ENCODE peak calls at places on chromosomes 6 and 20, in four cellular contexts. Y is lung; G is effector memory CD4-positive, alpha-beta T cell; J is lower lobe of right lung. C is an unnamed sample.
A peak's percentile ranks its signal among the peaks of the same experiment; 100 is the strongest.

GRCh38 chr6:156846845-156847599 is 69.8 kb downstream of the ARID1B start:
- DNase-seq in Y (no peak), J (no peak), G (no peak), C (no peak)

GRCh38 chr6:63573899-63574553 is 1.7 kb downstream of the LOC128125822 start:
- DNase-seq in G (peak; percentile 7), Y (peak; percentile 51), J (no peak), C (no peak)

GRCh38 chr6:39893286-39893685 is 41.0 kb downstream of the MOCS1 start:
- DNase-seq in Y (no peak), J (no peak), G (no peak), C (no peak)

GRCh38 chr6:23692184-23692583 is 433.8 kb upstream of the NRSN1 start:
- DNase-seq in G (no peak), J (no peak), Y (no peak), C (no peak)

GRCh38 chr6:142302427-142303190 is 802 bp downstream of the ADGRG6 start:
- DNase-seq in G (no peak), Y (peak; percentile 39), J (no peak), C (no peak)

GRCh38 chr6:3484240-3484639 is 27.4 kb upstream of the SLC22A23 start:
- DNase-seq in Y (no peak), G (no peak), J (no peak), C (no peak)

GRCh38 chr6:160005861-160006540 is 37.1 kb downstream of the IGF2R start:
- DNase-seq in Y (no peak), G (no peak), J (peak; percentile 56), C (no peak)

GRCh38 chr6:97470322-97470721 is 187.3 kb upstream of the MMS22L start:
- DNase-seq in Y (no peak), J (no peak), G (no peak), C (no peak)

GRCh38 chr6:109296305-109296915 is 85.9 kb downstream of the CD164 start:
- DNase-seq in J (no peak), G (no peak), Y (no peak), C (no peak)

GRCh38 chr20:4637081-4637797 is 84.5 kb upstream of the PRND start:
- DNase-seq in J (no peak), Y (no peak), G (no peak), C (no peak)

GRCh38 chr6:150150821-150151646 is 8.2 kb downstream of the PPP1R14C start:
- DNase-seq in G (no peak), J (no peak), Y (no peak), C (no peak)

GRCh38 chr6:52725133-52725529 is 38.1 kb downstream of the GSTA2 start:
- DNase-seq in J (no peak), G (no peak), Y (no peak), C (no peak)

GRCh38 chr20:54711061-54711460 is 235.7 kb downstream of the DOK5 start:
- DNase-seq in J (no peak), G (no peak), Y (no peak), C (no peak)

GRCh38 chr6:127384007-127384406 is 40.6 kb upstream of the ECHDC1 start:
- DNase-seq in G (no peak), J (no peak), Y (no peak), C (no peak)

GRCh38 chr20:18633411-18633810 is 45.6 kb downstream of the DTD1 start:
- DNase-seq in Y (no peak), J (no peak), G (no peak), C (no peak)

GRCh38 chr6:157228421-157229218 is 94.7 kb downstream of the TMEM242 start:
- DNase-seq in J (no peak), Y (no peak), G (no peak), C (peak; percentile 73)

GRCh38 chr6:32752580-32752979 is 10.8 kb downstream of the HLA-DQB2 start:
- DNase-seq in Y (peak; percentile 46), J (no peak), G (no peak), C (no peak)

GRCh38 chr6:95581073-95581472 is 3.7 kb downstream of the MANEA start:
- DNase-seq in G (no peak), J (no peak), Y (no peak), C (no peak)

GRCh38 chr6:20640181-20640580 is 105.9 kb downstream of the CDKAL1 start:
- DNase-seq in J (no peak), G (no peak), Y (no peak), C (no peak)

GRCh38 chr20:60271597-60271996 is 313.4 kb downstream of the CDH26 start:
- DNase-seq in G (no peak), Y (no peak), J (no peak), C (no peak)

GRCh38 chr20:62765432-62766070 is 30.7 kb upstream of the MRGBP start:
- DNase-seq in G (no peak), Y (no peak), J (no peak), C (no peak)

GRCh38 chr6:50840112-50840813 is 21.6 kb downstream of the TFAP2B start:
- DNase-seq in J (no peak), Y (no peak), G (no peak), C (no peak)

GRCh38 chr20:43507150-43508080 is at the start of gene L3MBTL1:
- DNase-seq in J (peak; percentile 74), G (no peak), Y (peak; percentile 37), C (no peak)

GRCh38 chr6:107441706-107442105 is 17.7 kb downstream of the PDSS2 start:
- DNase-seq in J (no peak), G (no peak), Y (no peak), C (no peak)

GRCh38 chr6:44462335-44462734 is 74.8 kb downstream of the CDC5L start:
- DNase-seq in J (no peak), G (no peak), Y (no peak), C (no peak)

GRCh38 chr6:169807699-169808607 is 56.5 kb downstream of the ERMARD start:
- DNase-seq in J (no peak), Y (peak; percentile 11), G (no peak), C (no peak)

GRCh38 chr20:47252879-47253307 is 103.6 kb downstream of the ZMYND8 start:
- DNase-seq in G (no peak), J (no peak), Y (no peak), C (no peak)

DNA sequence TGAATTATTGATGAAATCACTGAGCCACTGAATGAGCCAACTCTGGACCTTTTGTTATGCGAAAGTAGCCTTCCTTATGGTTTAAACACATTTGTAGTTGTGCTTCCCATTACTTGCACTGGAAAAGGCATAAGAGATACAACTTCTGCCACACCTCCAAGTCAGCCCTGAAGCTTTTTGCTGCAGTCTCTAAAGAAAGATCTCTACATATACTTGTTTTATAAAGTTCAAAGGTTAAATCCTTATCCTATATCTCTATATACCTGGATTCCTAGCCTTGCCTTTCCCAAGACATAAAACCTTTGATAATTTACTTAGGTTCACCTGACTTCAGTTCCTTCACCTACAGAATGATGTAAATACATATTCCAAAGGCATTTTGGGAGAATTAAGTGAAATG is 132.0 kb downstream of the PTPRK start:
- DNase-seq in J (no peak), G (no peak), Y (no peak), C (no peak)
- H3K27ac ChIP-seq in J (no peak overlapping the region), G (no peak overlapping the region), Y (no peak overlapping the region), C (no peak overlapping the region)

DNA sequence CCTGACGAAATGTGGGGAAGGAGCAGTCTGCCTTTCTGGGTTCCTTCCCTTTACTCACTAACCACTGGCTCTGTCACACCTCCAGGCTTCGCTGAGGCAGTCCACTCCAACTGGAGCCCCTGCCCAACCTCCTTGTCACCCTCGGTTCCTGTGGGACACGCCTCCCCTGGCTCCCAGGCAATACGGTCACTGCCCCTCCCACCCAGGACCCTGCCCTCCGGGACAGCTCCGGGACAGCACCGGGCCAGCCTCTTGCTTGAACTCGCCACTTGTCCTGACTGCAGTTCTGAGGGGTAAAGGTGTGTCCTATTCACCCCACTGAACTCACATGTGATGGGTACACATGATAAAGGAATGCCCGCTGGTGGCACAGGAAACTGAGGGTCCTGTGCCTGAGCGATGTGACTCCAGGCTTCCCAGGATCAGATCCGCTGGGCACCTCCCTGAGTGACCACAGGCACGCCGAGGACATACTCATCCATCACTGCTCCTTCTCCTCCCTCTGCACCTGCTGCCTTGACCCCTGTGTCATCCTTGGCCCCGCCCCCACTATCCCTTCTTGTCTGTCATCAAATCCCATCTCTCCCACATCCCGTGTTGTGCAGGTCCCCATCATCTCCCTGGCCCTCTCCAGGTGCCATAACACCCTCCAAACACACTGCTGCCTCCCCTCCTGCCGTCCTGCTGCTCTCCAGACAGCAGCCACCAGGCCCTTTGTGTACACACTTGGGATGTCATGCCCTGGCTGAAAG is 7.9 kb downstream of the SDCBP2 start:
- DNase-seq in J (no peak), Y (no peak), G (no peak), C (no peak)
- H3K27ac ChIP-seq in J (peak overlapping the region; percentile 65), Y (peak overlapping the region; percentile 18), G (no peak overlapping the region), C (no peak overlapping the region)

GRCh38 chr20:20979934-20980333 is 126.2 kb downstream of the LINC00237 start:
- DNase-seq in G (no peak), Y (no peak), J (no peak), C (no peak)
- H3K27ac ChIP-seq in G (no peak overlapping the region), Y (no peak overlapping the region), J (no peak overlapping the region), C (no peak overlapping the region)

DNA sequence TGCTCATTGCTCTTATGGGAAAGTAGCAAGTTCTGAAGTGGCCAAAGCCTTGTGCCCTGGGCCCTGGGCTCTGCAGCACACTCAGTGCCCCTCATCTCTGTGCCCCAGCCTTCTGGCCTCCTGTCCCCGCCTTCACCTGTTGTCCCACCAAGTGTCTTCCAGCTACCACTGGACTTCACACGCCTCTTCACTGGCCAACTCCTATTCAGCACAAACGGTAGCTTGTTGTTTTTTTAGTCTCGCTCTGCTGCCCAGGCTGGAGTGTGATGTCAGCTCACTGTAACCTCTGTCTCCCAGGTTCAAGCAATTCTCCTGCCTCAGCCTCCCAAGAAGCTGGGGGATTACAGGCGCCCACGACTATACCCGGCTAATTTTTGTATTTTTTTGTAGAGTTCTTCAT is 4.8 kb downstream of the CCHCR1 start:
- DNase-seq in Y (no peak), G (no peak), J (no peak), C (no peak)
- H3K27ac ChIP-seq in Y (no peak overlapping the region), G (no peak overlapping the region), J (no peak overlapping the region), C (no peak overlapping the region)

DNA sequence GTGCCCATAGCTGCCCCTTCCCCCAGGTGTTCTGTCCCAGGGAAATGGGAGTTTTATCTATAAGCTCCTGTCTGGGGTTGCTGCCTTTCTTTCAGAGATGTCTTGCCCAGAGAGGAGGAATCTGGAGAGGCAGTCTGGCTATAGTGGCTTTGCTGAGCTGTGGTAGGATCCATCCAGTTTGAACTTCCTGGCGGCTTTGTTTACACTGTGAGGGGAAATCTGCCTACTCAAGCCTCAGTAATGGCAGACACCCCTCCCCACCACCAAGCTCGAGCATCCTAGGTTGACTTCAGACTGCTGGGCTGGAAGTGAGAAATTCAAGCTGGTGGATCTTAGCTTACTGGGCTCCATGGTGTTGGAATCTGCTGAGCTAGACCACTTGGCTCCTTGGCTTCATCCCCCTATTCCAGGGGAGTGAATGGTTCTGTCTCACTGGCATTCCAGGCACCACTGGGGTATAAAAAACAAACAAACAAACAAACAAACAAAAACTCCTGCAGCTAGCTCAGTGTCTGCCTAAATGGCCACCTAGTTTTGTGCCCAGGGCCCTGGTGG is 24.0 kb downstream of the TNFAIP3 start:
- DNase-seq in Y (no peak), J (no peak), G (no peak), C (no peak)
- H3K27ac ChIP-seq in Y (no peak overlapping the region), J (no peak overlapping the region), G (no peak overlapping the region), C (no peak overlapping the region)

GRCh38 chr20:10007158-10007557 is 27.6 kb upstream of the ANKEF1 start:
- DNase-seq in G (no peak), Y (no peak), J (no peak), C (no peak)
- H3K27ac ChIP-seq in G (no peak overlapping the region), Y (no peak overlapping the region), J (no peak overlapping the region), C (no peak overlapping the region)

GRCh38 chr6:82013561-82014275 is 233.8 kb downstream of the IBTK start:
- DNase-seq in J (no peak), G (no peak), Y (no peak), C (no peak)
- H3K27ac ChIP-seq in J (peak overlapping the region; percentile 60), G (no peak overlapping the region), Y (no peak overlapping the region), C (no peak overlapping the region)

C was measured in caudate nucleus.